ENCODE peak calls at places on chromosomes 13 and 19, in seven cellular contexts. G, O, D, M, X, V and A are unnamed samples. For H3K4me1 and H3K9me3, the result is how much of the 10 kb centered on the place peaks cover.

GRCh38 chr19:32688315-32688714 is 3.3 kb upstream of the NUDT19 start:
- DNase-seq in V (no peak), M (no peak), G (no peak), X (no peak), D (no peak), O (no peak), A (peak)

GRCh38 chr19:28960586-28960985 is 252.4 kb downstream of the UQCRFS1 start:
- DNase-seq in M (no peak), X (no peak), G (no peak), V (no peak), O (no peak), D (no peak), A (no peak)

GRCh38 chr13:33229446-33230177 is 55.9 kb downstream of the STARD13 start:
- DNase-seq in V (no peak), O (no peak), M (no peak), G (no peak), D (no peak), X (no peak), A (peak)

GRCh38 chr19:7426986-7427385 is 61.8 kb downstream of the PEX11G start:
- DNase-seq in X (no peak), D (no peak), O (no peak), G (no peak), M (no peak), V (no peak), A (no peak)

GRCh38 chr13:20901668-20902437 is 693 bp downstream of the XPO4 start:
- DNase-seq in O (peak), V (peak), G (peak), D (peak), X (peak), M (no peak), A (no peak)

GRCh38 chr13:23969672-23970071 is 72.4 kb upstream of the C1QTNF9B start:
- DNase-seq in V (no peak), O (no peak), X (peak), D (peak), G (no peak), M (no peak), A (no peak)

GRCh38 chr19:46685189-46685588 is 24.2 kb upstream of the DACT3 start:
- DNase-seq in X (no peak), M (no peak), O (no peak), G (no peak), V (no peak), D (no peak), A (no peak)

GRCh38 chr19:39924389-39924788 is 10.0 kb downstream of the FCGBP start:
- DNase-seq in X (no peak), D (no peak), V (no peak), G (no peak), M (no peak), O (no peak), A (no peak)

GRCh38 chr13:42561752-42562467 is 12.0 kb upstream of the TNFSF11 start:
- DNase-seq in V (no peak), D (no peak), G (no peak), X (no peak), O (no peak), M (no peak), A (no peak)

GRCh38 chr19:5484398-5485285 is 29.4 kb downstream of the ZNRF4 start:
- DNase-seq in M (no peak), D (peak), O (peak), X (peak), V (no peak), G (peak), A (no peak)

GRCh38 chr19:12778020-12778904 is 2.9 kb upstream of the HOOK2 start:
- DNase-seq in G (peak), O (peak), M (peak), X (peak), V (peak), D (peak), A (peak)

GRCh38 chr13:110233181-110233641 is 73.7 kb downstream of the COL4A1 start:
- DNase-seq in G (no peak), V (peak), X (no peak), D (peak), O (no peak), M (peak), A (peak)

GRCh38 chr13:111460548-111461444 is 140.4 kb downstream of the TEX29 start:
- DNase-seq in M (no peak), D (peak), G (peak), V (no peak), X (peak), O (no peak), A (no peak)

GRCh38 chr13:20206065-20206725 is 13.5 kb upstream of the GJB2 start:
- DNase-seq in V (no peak), D (no peak), M (no peak), G (no peak), O (no peak), X (no peak), A (no peak)

GRCh38 chr19:5978606-5979552 is 939 bp upstream of the RANBP3 start:
- DNase-seq in X (no peak), D (no peak), M (peak), O (no peak), G (no peak), V (no peak), A (peak)

GRCh38 chr19:30577551-30578090 is 205.4 kb downstream of the ZNF536 start:
- DNase-seq in G (no peak), D (no peak), X (no peak), V (no peak), M (no peak), O (no peak), A (no peak)

GRCh38 chr19:5799247-5800241 is 5.3 kb upstream of the NRTN start:
- DNase-seq in O (peak), X (no peak), V (peak), D (no peak), M (no peak), G (peak), A (no peak)

GRCh38 chr19:6038634-6039405 is 60.9 kb upstream of the RANBP3 start:
- DNase-seq in G (no peak), M (no peak), D (peak), V (no peak), O (no peak), X (no peak), A (no peak)

GRCh38 chr13:26831336-26831908 is 70.8 kb upstream of the GPR12 start:
- DNase-seq in X (no peak), M (no peak), O (no peak), G (no peak), V (no peak), D (no peak), A (no peak)

GRCh38 chr19:39660661-39661060 is 4.9 kb downstream of the LGALS16 start:
- DNase-seq in V (no peak), X (no peak), G (no peak), M (no peak), O (no peak), D (no peak), A (no peak)

GRCh38 chr13:75425216-75426009 is 56.6 kb downstream of the TBC1D4 start:
- DNase-seq in G (no peak), M (no peak), D (no peak), X (no peak), V (no peak), O (no peak), A (no peak)

GRCh38 chr13:26549713-26550112 is 7.8 kb upstream of the WASF3 start:
- DNase-seq in M (no peak), D (no peak), X (no peak), V (no peak), O (no peak), G (no peak), A (no peak)

GRCh38 chr13:90532861-90533260 is 814.6 kb upstream of the MIR17HG start:
- DNase-seq in O (no peak), V (no peak), G (no peak), D (no peak), M (no peak), X (no peak), A (no peak)

GRCh38 chr13:99087954-99088491 is 110.2 kb upstream of the DOCK9 start:
- DNase-seq in V (no peak), M (no peak), O (no peak), G (peak), D (no peak), X (peak), A (peak)

GRCh38 chr19:30388819-30389218 is 16.6 kb downstream of the ZNF536 start:
- DNase-seq in X (no peak), V (no peak), O (no peak), D (no peak), M (no peak), G (no peak), A (no peak)

GRCh38 chr13:40116008-40116407 is 460.5 kb downstream of the COG6 start:
- DNase-seq in M (peak), D (peak), V (peak), G (peak), X (peak), O (no peak), A (peak)

GRCh38 chr13:97435794-97436193 is 1.8 kb downstream of the RAP2A start:
- DNase-seq in O (no peak), M (no peak), X (no peak), D (peak), V (peak), G (no peak), A (no peak)

GRCh38 chr19:49151339-49152217 is 3.6 kb downstream of the HRC start:
- DNase-seq in O (peak), G (peak), D (peak), X (peak), V (peak), M (peak), A (peak)

GRCh38 chr19:46716672-46717033 is 261 bp downstream of the PRKD2 start:
- DNase-seq in O (no peak), X (peak), G (no peak), V (no peak), D (no peak), M (no peak), A (no peak)

GRCh38 chr19:19460761-19461265 is 54.5 kb downstream of the TSSK6 start:
- DNase-seq in X (peak), D (no peak), G (no peak), M (no peak), O (no peak), V (peak), A (peak)

GRCh38 chr13:113774177-113775107 is 15.4 kb downstream of the TMEM255B start:
- DNase-seq in X (no peak), O (no peak), G (no peak), D (peak), V (peak), M (no peak), A (no peak)

GRCh38 chr19:29671393-29672076 is 6.3 kb downstream of the PLEKHF1 start:
- DNase-seq in V (peak), M (peak), D (no peak), G (peak), O (no peak), X (no peak), A (peak)

GRCh38 chr13:78689011-78689410 is 30.1 kb upstream of the OBI1 start:
- DNase-seq in M (no peak), G (no peak), X (peak), D (peak), V (peak), O (no peak), A (no peak)

GRCh38 chr13:44313674-44314073 is 60.0 kb upstream of the SERP2 start:
- DNase-seq in M (no peak), X (no peak), V (peak), O (no peak), G (no peak), D (peak), A (no peak)

GRCh38 chr19:53545271-53546065 is 7.5 kb downstream of the ZNF331 start:
- DNase-seq in D (peak), M (no peak), O (no peak), V (peak), G (no peak), X (no peak), A (no peak)

GRCh38 chr13:112330479-112331407 is 45.4 kb upstream of the SPACA7 start:
- DNase-seq in V (no peak), M (no peak), O (no peak), X (no peak), G (no peak), D (no peak), A (no peak)

GRCh38 chr13:36369268-36370107 is 23.3 kb upstream of the SPART start:
- DNase-seq in M (no peak), V (no peak), D (peak), O (no peak), G (no peak), X (no peak), A (no peak)

DNA sequence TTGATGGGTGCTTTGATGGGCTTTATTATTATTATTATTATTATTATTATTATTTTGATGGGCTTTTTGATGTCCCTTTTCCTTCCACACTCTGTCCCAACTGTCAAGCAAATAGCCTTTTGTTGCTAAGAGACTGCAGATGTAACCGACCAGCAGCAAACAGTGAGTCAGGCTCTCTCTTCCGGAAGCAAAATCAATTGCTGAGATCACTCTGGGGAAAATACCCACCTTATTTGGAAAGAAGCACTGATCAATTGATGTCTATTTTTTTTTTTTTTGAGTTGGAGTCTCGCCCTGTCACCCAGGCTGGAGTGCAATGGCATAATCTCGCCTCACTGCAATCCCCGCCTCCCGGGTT is 2.9 kb downstream of the LDLR start:
- DNase-seq in D (peak), O (no peak), X (no peak), G (peak), M (no peak), V (peak), A (no peak)
- H3K4me1 ChIP-seq in D (under half), O (under half), X (under half), G (half or more), M (under half), V (half or more), A (under half)

GRCh38 chr19:50830266-50831025 is 2.9 kb downstream of the KLK15 start:
- DNase-seq in X (no peak), M (no peak), O (no peak), D (no peak), V (no peak), G (no peak), A (no peak)
- H3K27ac ChIP-seq in X (no peak), M (no peak), O (no peak), D (no peak), V (no peak), G (no peak), A (no peak)

DNA sequence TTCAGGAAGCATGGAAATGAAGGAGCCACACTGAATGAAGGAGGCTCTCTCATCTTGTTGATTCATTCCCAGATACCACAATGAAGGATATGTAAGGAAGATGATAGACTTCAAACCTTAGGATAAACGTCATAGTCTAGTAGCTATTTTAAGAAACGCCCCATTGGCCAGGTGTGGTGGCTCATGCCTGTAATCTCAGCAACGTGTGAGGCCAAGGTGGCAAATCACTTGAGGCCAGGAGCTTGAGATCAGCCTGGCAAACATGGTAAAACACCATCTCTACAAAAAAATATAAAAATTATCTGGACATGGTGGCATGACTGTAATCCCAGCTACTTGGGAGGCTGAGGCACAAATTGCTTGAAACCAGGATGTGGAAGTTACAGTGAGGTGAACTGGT is 17.1 kb upstream of the ZNF841 start:
- DNase-seq in O (no peak), M (no peak), D (no peak), X (no peak), G (no peak), V (no peak), A (no peak)
- H3K9me3 ChIP-seq in O (under half), M (under half), D (under half), X (under half), G (under half), V (under half), A (under half)

DNA sequence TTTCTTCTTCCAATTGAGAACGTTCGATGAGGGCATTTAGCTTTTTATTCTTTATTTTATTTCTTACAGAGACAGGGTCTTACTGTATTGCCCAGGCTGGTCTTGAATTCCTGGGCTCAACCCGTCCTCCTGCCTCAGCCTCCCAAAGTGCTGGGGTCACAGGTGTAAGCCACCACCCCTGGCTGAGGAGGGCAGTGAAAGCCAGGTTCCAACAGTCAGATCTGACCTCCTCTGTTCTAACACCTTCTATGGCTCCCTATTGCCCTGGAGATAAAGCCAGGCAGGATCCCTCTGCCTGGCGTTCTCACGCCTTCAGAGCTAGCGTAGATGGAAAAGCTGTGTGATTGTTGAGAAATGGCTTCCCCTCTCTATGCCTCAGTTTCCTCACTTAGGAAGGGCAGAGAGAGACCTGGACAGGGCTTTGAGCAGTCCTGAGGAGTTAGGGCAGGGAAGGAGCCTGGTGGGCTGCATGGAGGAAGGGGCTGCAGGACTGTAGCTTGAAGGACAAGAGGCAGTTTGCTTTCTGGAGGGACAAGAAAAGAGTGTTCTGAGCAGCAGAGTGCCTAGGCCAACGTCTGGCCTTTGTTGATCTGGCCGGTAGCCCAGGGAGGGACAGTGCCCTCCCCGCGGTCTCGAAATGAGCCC is 5.5 kb downstream of the ARHGAP45 start:
- DNase-seq in M (no peak), D (no peak), X (no peak), O (no peak), V (no peak), G (no peak), A (no peak)
- H3K4me1 ChIP-seq in M (under half), D (under half), X (under half), O (under half), V (under half), G (under half), A (under half)

GRCh38 chr19:17266026-17266425 is 1.2 kb upstream of the BABAM1 start:
- DNase-seq in X (no peak), M (no peak), G (no peak), V (no peak), O (no peak), D (no peak), A (no peak)
- H3K27ac ChIP-seq in X (no peak), M (no peak), G (no peak), V (no peak), O (no peak), D (no peak), A (no peak)